ENCODE peak calls at places on chromosomes 3 and 15, in six cellular contexts. One of them, this sample, is unnamed.

GRCh38 chr3:171566803-171567422 is 106.7 kb upstream of the TNIK start:
- DNase-seq in T-cell: no peak
- DNase-seq in effector memory CD4-positive, alpha-beta T cell: no peak
- DNase-seq in GDM1: no peak
- DNase-seq in COR-L47: peak
- DNase-seq in A549: peak
- DNase-seq in this sample: peak

GRCh38 chr3:66261318-66261717 is 40.5 kb downstream of the SLC25A26 start:
- DNase-seq in COR-L47: no peak
- DNase-seq in effector memory CD4-positive, alpha-beta T cell: no peak
- DNase-seq in T-cell: no peak
- DNase-seq in GDM1: no peak
- DNase-seq in A549: no peak
- DNase-seq in this sample: no peak

GRCh38 chr3:72255736-72256559 is 471.0 kb upstream of the PROK2 start:
- DNase-seq in A549: no peak
- DNase-seq in effector memory CD4-positive, alpha-beta T cell: no peak
- DNase-seq in T-cell: peak
- DNase-seq in GDM1: no peak
- DNase-seq in COR-L47: peak
- DNase-seq in this sample: no peak

GRCh38 chr3:193946945-193947344 is 189.0 kb upstream of the HES1 start:
- DNase-seq in T-cell: no peak
- DNase-seq in GDM1: no peak
- DNase-seq in A549: no peak
- DNase-seq in effector memory CD4-positive, alpha-beta T cell: no peak
- DNase-seq in COR-L47: peak
- DNase-seq in this sample: no peak

GRCh38 chr3:124760601-124761000 is 30.3 kb downstream of the UMPS start:
- DNase-seq in GDM1: no peak
- DNase-seq in effector memory CD4-positive, alpha-beta T cell: no peak
- DNase-seq in A549: no peak
- DNase-seq in COR-L47: no peak
- DNase-seq in T-cell: no peak
- DNase-seq in this sample: no peak

GRCh38 chr3:189748046-189748445 is 116.9 kb downstream of the TP63 start:
- DNase-seq in effector memory CD4-positive, alpha-beta T cell: no peak
- DNase-seq in GDM1: no peak
- DNase-seq in T-cell: no peak
- DNase-seq in COR-L47: no peak
- DNase-seq in A549: no peak
- DNase-seq in this sample: no peak

GRCh38 chr15:77032052-77032646 is 37.2 kb downstream of the PSTPIP1 start:
- DNase-seq in COR-L47: no peak
- DNase-seq in T-cell: no peak
- DNase-seq in effector memory CD4-positive, alpha-beta T cell: no peak
- DNase-seq in GDM1: no peak
- DNase-seq in A549: no peak
- DNase-seq in this sample: no peak

GRCh38 chr3:126755866-126756265 is 51.8 kb downstream of the CHCHD6 start:
- DNase-seq in effector memory CD4-positive, alpha-beta T cell: no peak
- DNase-seq in COR-L47: no peak
- DNase-seq in T-cell: no peak
- DNase-seq in GDM1: no peak
- DNase-seq in A549: no peak
- DNase-seq in this sample: no peak

GRCh38 chr3:197369545-197369944 is 71.1 kb upstream of the DLG1 start:
- DNase-seq in effector memory CD4-positive, alpha-beta T cell: no peak
- DNase-seq in COR-L47: no peak
- DNase-seq in T-cell: no peak
- DNase-seq in GDM1: no peak
- DNase-seq in A549: no peak
- DNase-seq in this sample: no peak

GRCh38 chr3:69739204-69740102 is at the start of gene MITF:
- DNase-seq in GDM1: no peak
- DNase-seq in T-cell: no peak
- DNase-seq in A549: peak
- DNase-seq in COR-L47: peak
- DNase-seq in effector memory CD4-positive, alpha-beta T cell: no peak
- DNase-seq in this sample: peak

This sample was measured in NCI-H460.